ENCODE peak calls at places on chromosomes 13 and 19, in seven cellular contexts. One of them, this sample, is unnamed.

GRCh38 chr19:38061294-38061693 is 154.3 kb downstream of the SIPA1L3 start:
- DNase-seq in IMR-90: peak; percentile 95
- DNase-seq in mesenchymal stem cell: peak; percentile 83
- DNase-seq in neuronal stem cell: no peak
- DNase-seq in mesendoderm: no peak
- DNase-seq in H1: no peak
- DNase-seq in trophoblast cell: peak; percentile 87
- DNase-seq in this sample: no peak

GRCh38 chr13:53357582-53357981 is 329.0 kb downstream of the OLFM4 start:
- DNase-seq in IMR-90: no peak
- DNase-seq in mesenchymal stem cell: no peak
- DNase-seq in neuronal stem cell: no peak
- DNase-seq in mesendoderm: no peak
- DNase-seq in H1: no peak
- DNase-seq in trophoblast cell: no peak
- DNase-seq in this sample: no peak

GRCh38 chr13:114122591-114123211 is 9.7 kb downstream of the RASA3 start:
- DNase-seq in IMR-90: no peak
- DNase-seq in mesenchymal stem cell: no peak
- DNase-seq in neuronal stem cell: no peak
- DNase-seq in mesendoderm: no peak
- DNase-seq in H1: no peak
- DNase-seq in trophoblast cell: no peak
- DNase-seq in this sample: no peak

GRCh38 chr19:11814707-11815050 is 606 bp downstream of the ZNF440 start:
- DNase-seq in IMR-90: peak; percentile 29
- DNase-seq in mesenchymal stem cell: peak; percentile 44
- DNase-seq in neuronal stem cell: no peak
- DNase-seq in mesendoderm: peak; percentile 38
- DNase-seq in H1: no peak
- DNase-seq in trophoblast cell: peak; percentile 74
- DNase-seq in this sample: peak; percentile 24

GRCh38 chr13:42333613-42334328 is 61.8 kb downstream of the AKAP11 start:
- DNase-seq in IMR-90: peak; percentile 22
- DNase-seq in mesenchymal stem cell: peak; percentile 70
- DNase-seq in neuronal stem cell: peak; percentile 38
- DNase-seq in mesendoderm: peak; percentile 73
- DNase-seq in H1: no peak
- DNase-seq in trophoblast cell: peak; percentile 49
- DNase-seq in this sample: peak; percentile 41

GRCh38 chr13:48518083-48518482 is 14.8 kb downstream of the RCBTB2 start:
- DNase-seq in IMR-90: no peak
- DNase-seq in mesenchymal stem cell: no peak
- DNase-seq in neuronal stem cell: no peak
- DNase-seq in mesendoderm: no peak
- DNase-seq in H1: no peak
- DNase-seq in trophoblast cell: no peak
- DNase-seq in this sample: no peak

GRCh38 chr13:99314640-99315176 is 7.5 kb upstream of the GPR183 start:
- DNase-seq in IMR-90: peak; percentile 28
- DNase-seq in mesenchymal stem cell: peak; percentile 50
- DNase-seq in neuronal stem cell: no peak
- DNase-seq in mesendoderm: no peak
- DNase-seq in H1: no peak
- DNase-seq in trophoblast cell: peak; percentile 12
- DNase-seq in this sample: no peak

GRCh38 chr19:1417681-1418493 is 10.5 kb downstream of the DAZAP1 start:
- DNase-seq in IMR-90: no peak
- DNase-seq in mesenchymal stem cell: no peak
- DNase-seq in neuronal stem cell: no peak
- DNase-seq in mesendoderm: no peak
- DNase-seq in H1: no peak
- DNase-seq in trophoblast cell: no peak
- DNase-seq in this sample: no peak

GRCh38 chr19:6416658-6417405 is 7.8 kb downstream of the KHSRP start:
- DNase-seq in IMR-90: no peak
- DNase-seq in mesenchymal stem cell: no peak
- DNase-seq in neuronal stem cell: no peak
- DNase-seq in mesendoderm: no peak
- DNase-seq in H1: no peak
- DNase-seq in trophoblast cell: no peak
- DNase-seq in this sample: no peak

GRCh38 chr19:6415592-6416190 is 8.9 kb downstream of the KHSRP start:
- DNase-seq in IMR-90: no peak
- DNase-seq in mesenchymal stem cell: no peak
- DNase-seq in neuronal stem cell: no peak
- DNase-seq in mesendoderm: no peak
- DNase-seq in H1: no peak
- DNase-seq in trophoblast cell: no peak
- DNase-seq in this sample: no peak

GRCh38 chr19:6417713-6418561 is 6.7 kb downstream of the KHSRP start:
- DNase-seq in IMR-90: peak; percentile 5
- DNase-seq in mesenchymal stem cell: peak; percentile 17
- DNase-seq in neuronal stem cell: no peak
- DNase-seq in mesendoderm: peak; percentile 31
- DNase-seq in H1: no peak
- DNase-seq in trophoblast cell: no peak
- DNase-seq in this sample: no peak

GRCh38 chr19:6421075-6422014 is 3.3 kb downstream of the KHSRP start:
- DNase-seq in IMR-90: no peak
- DNase-seq in mesenchymal stem cell: no peak
- DNase-seq in neuronal stem cell: no peak
- DNase-seq in mesendoderm: no peak
- DNase-seq in H1: no peak
- DNase-seq in trophoblast cell: no peak
- DNase-seq in this sample: no peak

GRCh38 chr19:6418562-6418932 is 6.1 kb downstream of the KHSRP start:
- DNase-seq in IMR-90: no peak
- DNase-seq in mesenchymal stem cell: no peak
- DNase-seq in neuronal stem cell: no peak
- DNase-seq in mesendoderm: no peak
- DNase-seq in H1: no peak
- DNase-seq in trophoblast cell: no peak
- DNase-seq in this sample: no peak
- H2AK5ac ChIP-seq in IMR-90: no peak overlapping the region
- H2AK5ac ChIP-seq in mesenchymal stem cell: no peak overlapping the region
- H2AK5ac ChIP-seq in neuronal stem cell: no peak overlapping the region
- H2AK5ac ChIP-seq in mesendoderm: no peak overlapping the region
- H2AK5ac ChIP-seq in H1: no peak overlapping the region
- H2AK5ac ChIP-seq in trophoblast cell: no peak overlapping the region
- H2AK5ac ChIP-seq in this sample: no peak overlapping the region

DNA sequence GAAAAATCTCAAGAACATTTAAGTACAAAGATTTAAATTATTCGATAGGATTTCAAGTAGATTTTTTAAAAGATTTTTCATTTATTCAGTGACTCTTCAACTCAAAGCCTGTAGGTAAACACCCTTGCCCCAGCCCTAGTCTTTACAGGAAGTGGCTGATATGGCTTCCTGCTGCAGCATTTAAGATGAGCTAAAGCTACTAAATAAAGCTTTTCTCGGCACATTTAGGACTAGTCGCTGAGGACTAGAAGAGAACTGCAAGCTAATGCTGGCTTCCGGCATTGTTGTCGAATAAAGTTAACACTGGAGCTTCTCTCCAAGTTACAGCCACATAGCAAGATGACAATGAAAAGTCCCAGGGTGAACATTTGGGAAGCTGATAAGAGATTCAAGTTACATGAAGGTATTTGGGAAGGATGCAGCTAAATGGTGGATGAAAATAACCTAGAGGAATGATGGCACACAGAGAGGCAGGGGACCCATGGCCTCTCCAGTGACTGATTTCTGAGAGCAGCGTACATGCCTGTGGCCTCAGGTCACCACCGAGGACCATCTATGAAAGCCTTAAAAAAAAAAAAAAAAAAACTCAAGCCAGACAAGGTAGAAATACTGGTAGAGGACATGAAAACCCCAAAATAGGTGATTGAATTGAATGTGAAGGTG is 155.6 kb downstream of the DCT start:
- DNase-seq in IMR-90: no peak
- DNase-seq in mesenchymal stem cell: no peak
- DNase-seq in neuronal stem cell: no peak
- DNase-seq in mesendoderm: peak; percentile 78
- DNase-seq in H1: no peak
- DNase-seq in trophoblast cell: no peak
- DNase-seq in this sample: no peak
- H3K4me1 ChIP-seq in IMR-90: peaks cover 16% of the 10 kb centered on the region
- H3K4me1 ChIP-seq in mesenchymal stem cell: peaks cover 9% of the 10 kb centered on the region
- H3K4me1 ChIP-seq in neuronal stem cell: peaks cover 13% of the 10 kb centered on the region
- H3K4me1 ChIP-seq in mesendoderm: peaks cover 12% of the 10 kb centered on the region
- H3K4me1 ChIP-seq in H1: no peaks in the 10 kb centered on the region
- H3K4me1 ChIP-seq in trophoblast cell: peaks cover 25% of the 10 kb centered on the region
- H3K4me1 ChIP-seq in this sample: peaks cover 4% of the 10 kb centered on the region

DNA sequence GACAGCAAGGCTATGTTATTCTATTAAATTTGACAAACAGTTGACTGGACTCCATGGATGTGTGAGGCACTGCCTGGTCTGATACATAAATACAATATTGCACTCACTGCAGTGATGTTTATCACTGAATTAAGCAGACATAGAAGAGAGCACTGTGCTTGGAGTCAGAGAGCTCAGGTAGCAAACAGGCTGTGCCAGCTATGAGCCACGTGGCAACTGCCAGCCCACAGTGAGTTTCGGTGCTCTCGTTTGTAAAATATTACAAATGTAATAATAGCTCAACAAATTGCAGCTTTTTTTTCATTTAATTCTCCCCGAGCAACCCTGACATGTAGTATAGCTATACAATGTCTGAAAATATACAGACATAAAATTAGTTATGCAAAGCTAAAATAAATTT is 237.3 kb downstream of the NALCN start:
- DNase-seq in IMR-90: no peak
- DNase-seq in mesenchymal stem cell: no peak
- DNase-seq in neuronal stem cell: no peak
- DNase-seq in mesendoderm: no peak
- DNase-seq in H1: no peak
- DNase-seq in trophoblast cell: no peak
- DNase-seq in this sample: no peak
- H3K9ac ChIP-seq in IMR-90: no peak overlapping the region
- H3K9ac ChIP-seq in mesenchymal stem cell: no peak overlapping the region
- H3K9ac ChIP-seq in neuronal stem cell: no peak overlapping the region
- H3K9ac ChIP-seq in mesendoderm: no peak overlapping the region
- H3K9ac ChIP-seq in H1: no peak overlapping the region
- H3K9ac ChIP-seq in trophoblast cell: no peak overlapping the region
- H3K9ac ChIP-seq in this sample: no peak overlapping the region

DNA sequence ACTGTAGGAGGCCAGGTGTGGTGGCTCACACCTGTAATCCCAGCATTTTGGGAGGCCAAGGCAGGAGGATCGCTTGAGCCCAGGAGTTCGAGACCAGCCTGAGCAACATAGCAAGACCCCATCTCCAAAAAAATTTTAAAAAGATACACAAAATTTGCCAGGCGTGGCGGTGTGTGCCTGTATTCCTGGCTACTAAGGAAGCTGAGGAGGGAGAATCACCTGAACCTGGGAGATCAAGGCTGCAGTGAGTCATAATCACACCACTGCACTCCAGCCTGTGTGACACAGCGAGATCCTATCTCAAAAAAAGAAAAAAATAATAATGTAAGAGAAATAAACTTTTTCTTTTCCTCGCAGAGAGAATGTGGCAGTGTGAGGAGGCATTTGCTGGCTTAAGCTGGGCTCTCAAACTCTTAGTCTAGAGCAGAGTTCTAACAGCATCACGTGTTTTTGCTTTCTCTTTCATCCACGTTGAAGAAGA is 21.1 kb downstream of the FAM187B start:
- DNase-seq in IMR-90: no peak
- DNase-seq in mesenchymal stem cell: no peak
- DNase-seq in neuronal stem cell: no peak
- DNase-seq in mesendoderm: no peak
- DNase-seq in H1: no peak
- DNase-seq in trophoblast cell: peak; percentile 12
- DNase-seq in this sample: no peak
- H2AK5ac ChIP-seq in IMR-90: no peak overlapping the region
- H2AK5ac ChIP-seq in mesenchymal stem cell: no peak overlapping the region
- H2AK5ac ChIP-seq in neuronal stem cell: no peak overlapping the region
- H2AK5ac ChIP-seq in mesendoderm: no peak overlapping the region
- H2AK5ac ChIP-seq in H1: no peak overlapping the region
- H2AK5ac ChIP-seq in trophoblast cell: no peak overlapping the region
- H2AK5ac ChIP-seq in this sample: no peak overlapping the region

DNA sequence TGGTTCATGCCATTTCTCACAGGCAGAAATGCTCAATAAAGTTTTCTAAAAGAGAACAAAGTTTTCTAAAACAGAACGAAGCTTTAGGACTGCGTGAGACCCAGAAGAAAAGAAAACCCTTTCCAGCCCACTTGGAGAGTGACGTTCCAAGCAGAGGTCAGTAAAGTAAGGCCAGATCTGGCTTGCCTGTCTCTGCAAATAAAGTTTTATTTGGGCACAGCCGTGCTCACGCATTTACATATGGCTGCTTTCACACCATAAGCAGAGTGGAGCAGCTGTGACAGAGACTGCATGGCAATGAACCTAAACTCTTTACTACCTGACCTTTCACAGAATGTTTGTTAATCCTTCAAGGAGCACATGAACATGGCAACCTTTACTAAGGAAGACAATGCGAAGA is 23.6 kb downstream of the IRS2 start:
- DNase-seq in IMR-90: no peak
- DNase-seq in mesenchymal stem cell: no peak
- DNase-seq in neuronal stem cell: no peak
- DNase-seq in mesendoderm: no peak
- DNase-seq in H1: no peak
- DNase-seq in trophoblast cell: no peak
- DNase-seq in this sample: no peak
- H3K4me1 ChIP-seq in IMR-90: no peaks in the 10 kb centered on the region
- H3K4me1 ChIP-seq in mesenchymal stem cell: peaks cover 11% of the 10 kb centered on the region
- H3K4me1 ChIP-seq in neuronal stem cell: peaks cover 6% of the 10 kb centered on the region
- H3K4me1 ChIP-seq in mesendoderm: no peaks in the 10 kb centered on the region
- H3K4me1 ChIP-seq in H1: no peaks in the 10 kb centered on the region
- H3K4me1 ChIP-seq in trophoblast cell: no peaks in the 10 kb centered on the region
- H3K4me1 ChIP-seq in this sample: no peaks in the 10 kb centered on the region

DNA sequence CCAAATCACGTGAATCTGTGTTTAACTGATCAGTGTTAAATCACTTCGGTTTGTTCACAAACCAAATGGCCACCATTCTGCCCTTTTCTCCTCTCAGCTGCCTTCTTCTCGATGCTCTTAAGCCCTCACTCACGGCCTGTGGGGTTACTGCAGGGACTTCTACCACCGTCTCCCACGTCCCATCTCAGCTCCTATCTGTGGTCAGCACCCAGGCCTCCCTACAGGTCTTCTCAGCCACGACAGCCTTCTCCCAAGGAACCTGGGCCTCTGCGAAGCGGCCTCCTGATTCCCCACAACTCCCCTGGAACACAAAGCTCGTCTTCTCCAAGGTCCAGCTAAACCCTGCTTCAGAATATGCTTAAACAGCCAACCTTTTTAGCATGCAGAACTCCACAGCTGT is 103.8 kb downstream of the COL4A2 start:
- DNase-seq in IMR-90: no peak
- DNase-seq in mesenchymal stem cell: peak; percentile 45
- DNase-seq in neuronal stem cell: no peak
- DNase-seq in mesendoderm: no peak
- DNase-seq in H1: no peak
- DNase-seq in trophoblast cell: no peak
- DNase-seq in this sample: no peak
- H3K9ac ChIP-seq in IMR-90: peak overlapping the region; percentile 2
- H3K9ac ChIP-seq in mesenchymal stem cell: peak overlapping the region; percentile 4
- H3K9ac ChIP-seq in neuronal stem cell: no peak overlapping the region
- H3K9ac ChIP-seq in mesendoderm: no peak overlapping the region
- H3K9ac ChIP-seq in H1: no peak overlapping the region
- H3K9ac ChIP-seq in trophoblast cell: no peak overlapping the region
- H3K9ac ChIP-seq in this sample: no peak overlapping the region

GRCh38 chr13:25490236-25490635 is 118.5 kb downstream of the ATP8A2 start:
- DNase-seq in IMR-90: no peak
- DNase-seq in mesenchymal stem cell: no peak
- DNase-seq in neuronal stem cell: no peak
- DNase-seq in mesendoderm: no peak
- DNase-seq in H1: no peak
- DNase-seq in trophoblast cell: no peak
- DNase-seq in this sample: no peak
- H2AK5ac ChIP-seq in IMR-90: no peak overlapping the region
- H2AK5ac ChIP-seq in mesenchymal stem cell: no peak overlapping the region
- H2AK5ac ChIP-seq in neuronal stem cell: peak overlapping the region; percentile 17
- H2AK5ac ChIP-seq in mesendoderm: no peak overlapping the region
- H2AK5ac ChIP-seq in H1: no peak overlapping the region
- H2AK5ac ChIP-seq in trophoblast cell: no peak overlapping the region
- H2AK5ac ChIP-seq in this sample: no peak overlapping the region

This sample was measured in H9.